ENCODE peak calls at places on chromosomes 16 and 17, in seven cellular contexts. One of them, this sample, is unnamed. For H3K4me1, the result is how much of the 10 kb centered on the place peaks cover.

GRCh38 chr16:50103764-50104163 is 38.0 kb downstream of the HEATR3 start:
- DNase-seq in tibial artery: no peak
- DNase-seq in lung: no peak
- DNase-seq in uterus: no peak
- DNase-seq in Caco-2: no peak
- DNase-seq in aorta: no peak
- DNase-seq in mammary epithelial cell: no peak
- DNase-seq in this sample: no peak

GRCh38 chr17:50621562-50621961 is 13.1 kb upstream of the ABCC3 start:
- DNase-seq in tibial artery: no peak
- DNase-seq in lung: no peak
- DNase-seq in uterus: no peak
- DNase-seq in Caco-2: no peak
- DNase-seq in aorta: no peak
- DNase-seq in mammary epithelial cell: no peak
- DNase-seq in this sample: no peak

GRCh38 chr17:37710344-37710886 is 34.4 kb downstream of the HNF1B start:
- DNase-seq in tibial artery: peak
- DNase-seq in lung: peak
- DNase-seq in uterus: no peak
- DNase-seq in Caco-2: peak
- DNase-seq in aorta: no peak
- DNase-seq in mammary epithelial cell: no peak
- DNase-seq in this sample: peak

GRCh38 chr17:73142763-73143395 is 21.9 kb upstream of the SSTR2 start:
- DNase-seq in tibial artery: no peak
- DNase-seq in lung: no peak
- DNase-seq in uterus: no peak
- DNase-seq in Caco-2: no peak
- DNase-seq in aorta: no peak
- DNase-seq in mammary epithelial cell: peak
- DNase-seq in this sample: no peak

GRCh38 chr16:35795361-35796029 is 2336.1 kb downstream of the TP53TG3F start:
- DNase-seq in tibial artery: no peak
- DNase-seq in lung: no peak
- DNase-seq in uterus: no peak
- DNase-seq in Caco-2: no peak
- DNase-seq in aorta: no peak
- DNase-seq in mammary epithelial cell: no peak
- DNase-seq in this sample: no peak

GRCh38 chr17:83099570-83100181 is 20.3 kb downstream of the METRNL start:
- DNase-seq in tibial artery: peak
- DNase-seq in lung: no peak
- DNase-seq in uterus: no peak
- DNase-seq in Caco-2: no peak
- DNase-seq in aorta: peak
- DNase-seq in mammary epithelial cell: no peak
- DNase-seq in this sample: no peak

GRCh38 chr17:50094753-50095616 is at the start of gene PDK2:
- DNase-seq in tibial artery: peak
- DNase-seq in lung: peak
- DNase-seq in uterus: peak
- DNase-seq in Caco-2: peak
- DNase-seq in aorta: peak
- DNase-seq in mammary epithelial cell: peak
- DNase-seq in this sample: peak

GRCh38 chr17:82534401-82534812 is 14.9 kb downstream of the FOXK2 start:
- DNase-seq in tibial artery: no peak
- DNase-seq in lung: no peak
- DNase-seq in uterus: no peak
- DNase-seq in Caco-2: peak
- DNase-seq in aorta: no peak
- DNase-seq in mammary epithelial cell: peak
- DNase-seq in this sample: no peak

GRCh38 chr17:80951121-80952090 is 40.2 kb upstream of the CHMP6 start:
- DNase-seq in tibial artery: no peak
- DNase-seq in lung: no peak
- DNase-seq in uterus: peak
- DNase-seq in Caco-2: peak
- DNase-seq in aorta: peak
- DNase-seq in mammary epithelial cell: no peak
- DNase-seq in this sample: no peak

GRCh38 chr16:56370185-56370584 is 55.2 kb downstream of the AMFR start:
- DNase-seq in tibial artery: no peak
- DNase-seq in lung: no peak
- DNase-seq in uterus: no peak
- DNase-seq in Caco-2: no peak
- DNase-seq in aorta: no peak
- DNase-seq in mammary epithelial cell: no peak
- DNase-seq in this sample: no peak

GRCh38 chr17:81229666-81229920 is 6.8 kb upstream of the CEP131 start:
- DNase-seq in tibial artery: no peak
- DNase-seq in lung: no peak
- DNase-seq in uterus: no peak
- DNase-seq in Caco-2: no peak
- DNase-seq in aorta: no peak
- DNase-seq in mammary epithelial cell: no peak
- DNase-seq in this sample: no peak

GRCh38 chr16:14300631-14301149 is 229.6 kb downstream of the MRTFB start:
- DNase-seq in tibial artery: peak
- DNase-seq in lung: peak
- DNase-seq in uterus: peak
- DNase-seq in Caco-2: peak
- DNase-seq in aorta: peak
- DNase-seq in mammary epithelial cell: peak
- DNase-seq in this sample: peak

GRCh38 chr17:28402224-28402630 is 3.8 kb downstream of the SLC46A1 start:
- DNase-seq in tibial artery: no peak
- DNase-seq in lung: no peak
- DNase-seq in uterus: no peak
- DNase-seq in Caco-2: peak
- DNase-seq in aorta: peak
- DNase-seq in mammary epithelial cell: peak
- DNase-seq in this sample: no peak

GRCh38 chr17:17413215-17413792 is 63.5 kb upstream of the MED9 start:
- DNase-seq in tibial artery: no peak
- DNase-seq in lung: no peak
- DNase-seq in uterus: no peak
- DNase-seq in Caco-2: no peak
- DNase-seq in aorta: no peak
- DNase-seq in mammary epithelial cell: peak
- DNase-seq in this sample: no peak

DNA sequence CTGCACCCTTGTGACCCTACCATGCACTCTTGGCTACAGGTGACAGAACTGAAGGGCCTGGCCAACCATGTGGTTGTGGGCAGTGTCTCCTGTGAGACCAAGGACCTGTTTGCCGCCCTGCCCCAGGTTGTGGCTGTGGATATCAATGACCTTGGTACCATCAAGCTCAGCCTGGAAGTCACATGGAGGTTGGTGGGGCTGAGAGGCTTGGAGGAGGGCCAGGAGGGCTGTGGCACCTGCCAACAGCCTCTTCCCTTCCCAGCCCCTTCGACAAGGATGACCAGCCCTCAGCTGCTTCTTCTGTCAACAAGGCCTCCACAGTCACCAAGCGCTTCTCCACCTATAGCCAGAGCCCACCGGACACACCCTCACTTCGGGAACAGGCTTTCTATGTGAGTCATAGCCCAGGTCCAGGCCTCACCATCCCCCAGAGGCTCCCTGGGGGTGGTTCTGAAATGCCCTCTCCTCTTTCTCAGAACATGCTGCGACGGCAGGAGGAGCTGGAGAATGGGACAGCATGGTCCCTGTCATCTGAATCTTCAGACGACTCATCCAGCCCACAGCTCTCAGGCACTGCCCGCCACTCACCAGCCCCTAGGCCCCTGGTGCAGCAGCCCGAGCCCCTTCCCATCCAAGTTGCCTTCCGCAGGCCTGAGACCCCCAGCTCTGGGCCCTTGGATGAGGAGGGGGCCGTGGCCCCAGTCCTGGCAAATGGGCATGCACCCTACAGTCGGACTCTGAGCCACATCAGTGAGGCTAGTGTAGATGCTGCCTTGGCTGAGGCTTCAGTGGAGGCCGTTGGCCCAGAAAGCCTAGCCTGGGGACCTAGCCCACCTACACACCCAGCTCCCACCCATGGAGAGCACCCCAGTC is 13.0 kb downstream of the RIPOR1 start:
- DNase-seq in tibial artery: no peak
- DNase-seq in lung: no peak
- DNase-seq in uterus: no peak
- DNase-seq in Caco-2: no peak
- DNase-seq in aorta: no peak
- DNase-seq in mammary epithelial cell: no peak
- DNase-seq in this sample: no peak
- H3K4me1 ChIP-seq in tibial artery: half or more
- H3K4me1 ChIP-seq in lung: under half
- H3K4me1 ChIP-seq in uterus: under half
- H3K4me1 ChIP-seq in Caco-2: under half
- H3K4me1 ChIP-seq in aorta: under half
- H3K4me1 ChIP-seq in mammary epithelial cell: under half
- H3K4me1 ChIP-seq in this sample: under half

DNA sequence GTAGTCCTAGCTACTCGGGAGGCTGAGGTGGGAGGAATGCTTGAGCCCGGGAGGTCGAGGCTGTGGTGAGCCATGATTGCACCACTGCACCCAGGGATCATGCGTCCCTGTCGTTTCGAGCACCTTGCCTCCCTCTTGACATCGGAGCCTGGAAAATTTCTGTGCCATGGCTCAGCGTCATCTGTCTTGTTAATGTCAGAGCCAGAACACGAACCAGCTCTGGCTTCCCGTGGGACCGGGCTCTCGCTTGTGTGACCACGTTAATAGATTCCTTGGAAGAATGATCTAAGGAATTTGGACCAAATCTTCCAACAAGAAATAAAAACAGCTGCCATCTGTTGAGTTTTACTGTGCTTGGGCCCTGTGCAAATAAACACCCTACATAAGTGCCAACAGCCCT is 117.7 kb downstream of the ABCC1 start:
- DNase-seq in tibial artery: peak
- DNase-seq in lung: no peak
- DNase-seq in uterus: no peak
- DNase-seq in Caco-2: no peak
- DNase-seq in aorta: peak
- DNase-seq in mammary epithelial cell: no peak
- DNase-seq in this sample: no peak
- H3K4me1 ChIP-seq in tibial artery: under half
- H3K4me1 ChIP-seq in lung: under half
- H3K4me1 ChIP-seq in uterus: under half
- H3K4me1 ChIP-seq in Caco-2: under half
- H3K4me1 ChIP-seq in aorta: under half
- H3K4me1 ChIP-seq in mammary epithelial cell: under half
- H3K4me1 ChIP-seq in this sample: under half

GRCh38 chr16:85251225-85251760 is 139.0 kb upstream of the CIBAR2 start:
- DNase-seq in tibial artery: no peak
- DNase-seq in lung: no peak
- DNase-seq in uterus: no peak
- DNase-seq in Caco-2: no peak
- DNase-seq in aorta: no peak
- DNase-seq in mammary epithelial cell: no peak
- DNase-seq in this sample: no peak

GRCh38 chr16:85252014-85252413 is 139.7 kb upstream of the CIBAR2 start:
- DNase-seq in tibial artery: no peak
- DNase-seq in lung: no peak
- DNase-seq in uterus: no peak
- DNase-seq in Caco-2: no peak
- DNase-seq in aorta: no peak
- DNase-seq in mammary epithelial cell: no peak
- DNase-seq in this sample: no peak

GRCh38 chr16:85249830-85250455 is 137.7 kb upstream of the CIBAR2 start:
- DNase-seq in tibial artery: no peak
- DNase-seq in lung: no peak
- DNase-seq in uterus: no peak
- DNase-seq in Caco-2: no peak
- DNase-seq in aorta: no peak
- DNase-seq in mammary epithelial cell: no peak
- DNase-seq in this sample: no peak

GRCh38 chr16:85249418-85249817 is 137.1 kb upstream of the CIBAR2 start:
- DNase-seq in tibial artery: no peak
- DNase-seq in lung: no peak
- DNase-seq in uterus: no peak
- DNase-seq in Caco-2: no peak
- DNase-seq in aorta: no peak
- DNase-seq in mammary epithelial cell: no peak
- DNase-seq in this sample: no peak

GRCh38 chr16:85250609-85251223 is 138.4 kb upstream of the CIBAR2 start:
- DNase-seq in tibial artery: no peak
- DNase-seq in lung: no peak
- DNase-seq in uterus: no peak
- DNase-seq in Caco-2: no peak
- DNase-seq in aorta: no peak
- DNase-seq in mammary epithelial cell: no peak
- DNase-seq in this sample: no peak
- H3K4me1 ChIP-seq in tibial artery: under half
- H3K4me1 ChIP-seq in lung: under half
- H3K4me1 ChIP-seq in uterus: under half
- H3K4me1 ChIP-seq in Caco-2: under half
- H3K4me1 ChIP-seq in aorta: under half
- H3K4me1 ChIP-seq in mammary epithelial cell: under half
- H3K4me1 ChIP-seq in this sample: under half

GRCh38 chr16:6961704-6962103 is 370.9 kb upstream of the RBFOX1 start:
- DNase-seq in tibial artery: no peak
- DNase-seq in lung: no peak
- DNase-seq in uterus: no peak
- DNase-seq in Caco-2: no peak
- DNase-seq in aorta: no peak
- DNase-seq in mammary epithelial cell: no peak
- DNase-seq in this sample: no peak

GRCh38 chr16:6969594-6969993 is 363.1 kb upstream of the RBFOX1 start:
- DNase-seq in tibial artery: no peak
- DNase-seq in lung: no peak
- DNase-seq in uterus: no peak
- DNase-seq in Caco-2: no peak
- DNase-seq in aorta: no peak
- DNase-seq in mammary epithelial cell: no peak
- DNase-seq in this sample: no peak

GRCh38 chr16:6966925-6967324 is 365.7 kb upstream of the RBFOX1 start:
- DNase-seq in tibial artery: no peak
- DNase-seq in lung: no peak
- DNase-seq in uterus: no peak
- DNase-seq in Caco-2: no peak
- DNase-seq in aorta: no peak
- DNase-seq in mammary epithelial cell: no peak
- DNase-seq in this sample: no peak

GRCh38 chr16:6967796-6968195 is 364.8 kb upstream of the RBFOX1 start:
- DNase-seq in tibial artery: no peak
- DNase-seq in lung: no peak
- DNase-seq in uterus: no peak
- DNase-seq in Caco-2: no peak
- DNase-seq in aorta: no peak
- DNase-seq in mammary epithelial cell: no peak
- DNase-seq in this sample: no peak

DNA sequence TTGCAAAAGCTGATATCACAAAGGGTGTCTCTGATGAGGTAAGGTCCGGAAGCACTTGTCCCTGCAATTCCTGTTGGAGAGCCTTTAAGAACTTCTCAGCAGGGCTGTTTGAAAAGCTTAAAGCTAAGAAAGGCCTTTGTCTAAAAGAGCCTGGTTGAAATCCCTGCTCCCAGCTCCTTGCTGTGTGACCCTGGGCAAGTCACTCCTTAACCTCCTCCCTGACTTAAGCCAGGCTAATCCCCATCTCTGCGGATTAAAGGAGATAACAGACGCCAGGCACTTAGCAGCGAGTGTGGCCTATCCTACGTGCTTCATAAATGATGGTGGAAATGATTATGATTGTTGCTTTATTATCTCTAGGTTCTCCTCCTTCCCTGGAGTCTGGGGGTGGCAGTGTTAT is 368.0 kb upstream of the RBFOX1 start:
- DNase-seq in tibial artery: no peak
- DNase-seq in lung: no peak
- DNase-seq in uterus: no peak
- DNase-seq in Caco-2: no peak
- DNase-seq in aorta: no peak
- DNase-seq in mammary epithelial cell: no peak
- DNase-seq in this sample: no peak
- H3K4me1 ChIP-seq in tibial artery: under half
- H3K4me1 ChIP-seq in lung: under half
- H3K4me1 ChIP-seq in uterus: under half
- H3K4me1 ChIP-seq in Caco-2: under half
- H3K4me1 ChIP-seq in aorta: under half
- H3K4me1 ChIP-seq in mammary epithelial cell: under half
- H3K4me1 ChIP-seq in this sample: under half

This sample was measured in HCT116.